ENCODE peak calls at places on chromosomes 11 and 22, in four cellular contexts. O is heart right ventricle, R is spleen, Z is sigmoid colon. P is an unnamed sample. For H3K9me3 and H3K4me1, the result is how much of the 10 kb centered on the place peaks cover.

GRCh38 chr11:86052697-86053641 is 15.9 kb downstream of the PICALM start:
- DNase-seq in O (no peak), R (no peak), Z (no peak), P (no peak)

GRCh38 chr11:46380340-46381045 is 976 bp upstream of the MDK start:
- DNase-seq in O (peak), R (peak), Z (peak), P (peak)

GRCh38 chr11:111977141-111978027 is 40.2 kb downstream of the DIXDC1 start:
- DNase-seq in O (peak), R (peak), Z (peak), P (peak)

GRCh38 chr11:119438599-119438998 is 15.6 kb upstream of the THY1 start:
- DNase-seq in O (no peak), R (no peak), Z (no peak), P (no peak)

GRCh38 chr11:76830639-76831312 is 29.9 kb upstream of the ACER3 start:
- DNase-seq in O (no peak), R (no peak), Z (no peak), P (no peak)

GRCh38 chr11:88849368-88849767 is 216.4 kb downstream of the GRM5 start:
- DNase-seq in O (no peak), R (no peak), Z (no peak), P (no peak)

GRCh38 chr11:12556155-12556554 is 118.1 kb upstream of the TEAD1 start:
- DNase-seq in O (no peak), R (no peak), Z (no peak), P (no peak)

GRCh38 chr11:115591380-115591779 is 87.2 kb upstream of the CADM1 start:
- DNase-seq in O (no peak), R (no peak), Z (no peak), P (no peak)

GRCh38 chr22:40453676-40454075 is 83.3 kb downstream of the SGSM3 start:
- DNase-seq in O (no peak), R (no peak), Z (no peak), P (no peak)

GRCh38 chr11:120828847-120829246 is 195.1 kb upstream of the TBCEL start:
- DNase-seq in O (no peak), R (peak), Z (no peak), P (no peak)

GRCh38 chr11:107293677-107294344 is 163.8 kb downstream of the CWF19L2 start:
- DNase-seq in O (no peak), R (no peak), Z (no peak), P (no peak)

GRCh38 chr22:27804016-27804415 is 2.5 kb upstream of the MN1 start:
- DNase-seq in O (no peak), R (no peak), Z (no peak), P (no peak)

GRCh38 chr11:76604081-76604601 is 66.4 kb downstream of the LRRC32 start:
- DNase-seq in O (peak), R (no peak), Z (no peak), P (no peak)

GRCh38 chr11:86160546-86161149 is 83.9 kb upstream of the EED start:
- DNase-seq in O (no peak), R (no peak), Z (no peak), P (no peak)

GRCh38 chr11:17718510-17718962 is 835 bp upstream of the MYOD1 start:
- DNase-seq in O (no peak), R (no peak), Z (no peak), P (no peak)

GRCh38 chr11:17978553-17979287 is 34.1 kb downstream of the SERGEF start:
- DNase-seq in O (peak), R (no peak), Z (no peak), P (no peak)

GRCh38 chr11:12640926-12641849 is 33.0 kb upstream of the TEAD1 start:
- DNase-seq in O (no peak), R (no peak), Z (no peak), P (no peak)

GRCh38 chr22:37231406-37232139 is 12.5 kb downstream of the RAC2 start:
- DNase-seq in O (no peak), R (peak), Z (no peak), P (peak)

GRCh38 chr22:30615543-30615954 is 8.6 kb downstream of the TCN2 start:
- DNase-seq in O (no peak), R (no peak), Z (no peak), P (no peak)

GRCh38 chr11:17343907-17344306 is 7.7 kb upstream of the NCR3LG1 start:
- DNase-seq in O (no peak), R (no peak), Z (no peak), P (no peak)

GRCh38 chr11:5043385-5043784 is 2.9 kb upstream of the OR52J3 start:
- DNase-seq in O (no peak), R (no peak), Z (no peak), P (no peak)

GRCh38 chr11:112100457-112100856 is 13.8 kb downstream of the SDHD start:
- DNase-seq in O (no peak), R (no peak), Z (no peak), P (no peak)

GRCh38 chr11:73478737-73479347 is 102.6 kb downstream of the RELT start:
- DNase-seq in O (no peak), R (no peak), Z (no peak), P (no peak)

GRCh38 chr11:86372586-86372985 is 2.1 kb upstream of the CCDC81 start:
- DNase-seq in O (no peak), R (no peak), Z (no peak), P (no peak)

GRCh38 chr11:131889146-131889577 is 518.7 kb downstream of the NTM start:
- DNase-seq in O (no peak), R (no peak), Z (no peak), P (no peak)

GRCh38 chr11:10108901-10109665 is 184.9 kb downstream of the SBF2 start:
- DNase-seq in O (peak), R (no peak), Z (no peak), P (no peak)

GRCh38 chr11:33630936-33631748 is 69.5 kb downstream of the C11orf91 start:
- DNase-seq in O (no peak), R (no peak), Z (no peak), P (no peak)

GRCh38 chr11:1389932-1390587 is at the start of gene BRSK2:
- DNase-seq in O (no peak), R (no peak), Z (no peak), P (no peak)

GRCh38 chr11:57761301-57762234 is at the start of gene CTNND1:
- DNase-seq in O (peak), R (no peak), Z (peak), P (no peak)

GRCh38 chr11:126426820-126427749 is 71.6 kb downstream of the ST3GAL4 start:
- DNase-seq in O (no peak), R (no peak), Z (no peak), P (no peak)

GRCh38 chr22:50641696-50642607 is 14.0 kb upstream of the ARSA start:
- DNase-seq in O (peak), R (no peak), Z (peak), P (no peak)

DNA sequence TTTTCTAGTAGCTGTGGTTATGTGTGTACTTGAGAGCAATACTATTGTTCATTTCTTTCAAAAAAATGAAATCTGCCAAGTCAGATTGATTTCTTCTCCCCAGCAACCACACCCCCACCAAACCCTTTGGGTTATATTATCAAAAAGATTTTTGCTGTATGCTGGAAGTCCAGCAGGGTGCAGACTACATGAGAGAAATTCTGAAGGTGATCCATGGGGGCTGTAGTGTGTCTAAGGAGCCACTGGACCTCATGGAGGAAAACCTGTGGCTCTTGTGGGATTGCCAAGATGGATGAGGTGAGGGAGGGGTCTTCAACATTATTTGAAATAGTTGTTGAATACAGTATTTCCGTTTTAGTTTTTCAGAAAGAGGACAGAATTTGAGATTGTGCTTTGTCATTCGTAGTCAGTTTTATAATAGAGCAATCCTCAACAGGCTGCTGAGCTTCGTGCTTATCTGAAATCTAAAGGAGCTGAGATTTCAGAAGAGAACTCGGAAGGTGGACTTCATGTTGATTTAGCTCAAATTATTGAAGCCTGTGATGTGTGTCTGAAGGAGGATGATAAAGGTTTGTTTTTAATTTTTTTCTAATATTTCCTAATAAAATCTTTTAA is 3.1 kb downstream of the EIF3M start:
- DNase-seq in O (no peak), R (no peak), Z (no peak), P (no peak)
- H3K9me3 ChIP-seq in O (under half), R (under half), Z (under half), P (under half)

DNA sequence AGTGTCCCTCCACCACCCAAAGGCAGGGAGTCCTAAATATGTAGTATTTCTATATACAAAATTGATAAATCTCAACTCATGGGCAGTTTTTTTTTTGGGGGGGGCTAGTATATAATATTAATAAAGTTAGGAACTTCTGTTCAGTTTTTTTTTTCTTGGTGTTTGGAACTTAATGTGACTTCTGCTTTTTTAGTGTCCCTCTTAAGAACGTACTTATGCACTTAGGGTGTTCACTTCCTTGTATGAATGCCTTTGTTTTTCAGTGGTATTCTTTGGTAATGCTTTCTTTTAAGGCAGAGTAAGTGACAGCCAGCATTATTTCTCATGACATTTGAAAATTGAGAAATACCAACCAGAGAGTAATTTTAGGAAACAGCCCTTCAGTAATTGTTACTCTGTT is 2.3 kb downstream of the GRK3 start:
- DNase-seq in O (no peak), R (no peak), Z (no peak), P (no peak)
- H3K4me1 ChIP-seq in O (under half), R (half or more), Z (under half), P (under half)

GRCh38 chr22:47629791-47630655 is 867.6 kb downstream of the TBC1D22A start:
- DNase-seq in O (no peak), R (no peak), Z (no peak), P (no peak)
- H3K4me3 ChIP-seq in O (no peak), R (no peak), Z (no peak), P (no peak)

DNA sequence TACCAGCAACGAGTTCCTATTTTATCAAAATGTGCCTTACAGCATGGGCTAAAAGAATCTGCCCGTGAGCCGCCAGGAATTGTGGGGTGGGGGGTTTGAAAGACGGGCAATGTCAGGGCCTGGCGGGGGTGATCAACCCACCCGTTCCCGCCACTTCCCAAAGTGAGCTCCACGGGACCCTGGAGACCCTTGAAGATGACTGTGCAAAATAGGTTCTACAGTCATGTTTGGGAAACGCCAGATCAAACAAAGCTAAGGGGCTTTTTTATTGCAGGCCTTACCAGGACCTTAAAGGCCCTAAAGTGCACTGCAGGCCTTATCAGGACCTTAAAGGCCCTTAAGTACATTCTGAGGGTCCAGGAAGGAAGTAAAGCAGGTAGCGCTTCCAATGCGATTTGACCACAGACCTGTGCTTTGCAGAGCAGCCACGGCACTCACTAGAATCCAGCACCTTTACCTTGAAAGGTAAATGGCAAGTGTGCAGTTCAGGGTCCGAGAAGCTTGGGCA is 404.1 kb downstream of the SHANK2 start:
- DNase-seq in O (no peak), R (no peak), Z (no peak), P (no peak)
- H3K9me3 ChIP-seq in O (under half), R (under half), Z (under half), P (under half)

GRCh38 chr22:23245045-23245798 is 64.9 kb downstream of the BCR start:
- DNase-seq in O (no peak), R (no peak), Z (no peak), P (no peak)
- H3K4me1 ChIP-seq in O (under half), R (half or more), Z (under half), P (half or more)

GRCh38 chr11:34640050-34640971 is 19.4 kb downstream of the EHF start:
- DNase-seq in O (no peak), R (no peak), Z (no peak), P (no peak)
- H3K4me3 ChIP-seq in O (no peak), R (no peak), Z (no peak), P (no peak)

GRCh38 chr11:79199729-79200354 is 241.0 kb downstream of the TENM4 start:
- DNase-seq in O (peak), R (no peak), Z (no peak), P (no peak)

GRCh38 chr11:79198203-79198897 is 242.5 kb downstream of the TENM4 start:
- DNase-seq in O (peak), R (no peak), Z (no peak), P (no peak)

GRCh38 chr11:79200398-79201070 is 240.3 kb downstream of the TENM4 start:
- DNase-seq in O (no peak), R (no peak), Z (no peak), P (no peak)

GRCh38 chr11:79196950-79197349 is 243.9 kb downstream of the TENM4 start:
- DNase-seq in O (no peak), R (no peak), Z (no peak), P (no peak)

GRCh38 chr11:79198898-79199250 is 242.0 kb downstream of the TENM4 start:
- DNase-seq in O (no peak), R (no peak), Z (no peak), P (no peak)
- H3K9me3 ChIP-seq in O (under half), R (under half), Z (under half), P (under half)

P was measured in naive thymus-derived CD4-positive, alpha-beta T cell.